ENCODE peak calls at places on chromosomes 13 and 19, in ten cellular contexts. R, J, F, W, Y, E, V, X, I and L are unnamed samples.

GRCh38 chr19:46494115-46494935 is 1.3 kb downstream of the PNMA8B start:
- DNase-seq in V (no peak), W (no peak), R (no peak), I (no peak), X (no peak), F (no peak), J (no peak), Y (no peak), E (peak; percentile 62), L (no peak)

GRCh38 chr19:41327499-41328156 is 17.7 kb downstream of the CCDC97 start:
- DNase-seq in Y (peak; percentile 76), E (peak; percentile 91), R (peak; percentile 83), X (peak; percentile 96), V (peak; percentile 51), F (no peak), J (peak; percentile 79), W (peak; percentile 49), I (peak; percentile 89), L (peak; percentile 79)

GRCh38 chr19:52600639-52601024 is 30.5 kb downstream of the ZNF701 start:
- DNase-seq in I (peak; percentile 63), E (peak; percentile 64), J (no peak), W (peak; percentile 3), F (no peak), Y (no peak), X (peak; percentile 87), V (no peak), R (no peak), L (peak; percentile 26)

GRCh38 chr19:7395793-7396192 is 47.1 kb downstream of the ARHGEF18 start:
- DNase-seq in J (no peak), F (no peak), W (no peak), R (no peak), Y (no peak), I (no peak), E (no peak), V (no peak), X (no peak), L (no peak)

GRCh38 chr13:43880930-43881329 is 1.2 kb downstream of the LACC1 start:
- DNase-seq in R (peak; percentile 70), X (no peak), Y (no peak), W (no peak), F (no peak), J (no peak), E (no peak), I (no peak), V (no peak), L (no peak)

GRCh38 chr13:43054803-43055802 is 31.7 kb downstream of the DNAJC15 start:
- DNase-seq in Y (no peak), R (peak; percentile 66), W (peak; percentile 87), F (no peak), J (no peak), V (peak; percentile 46), X (no peak), E (no peak), I (no peak), L (peak; percentile 52)

GRCh38 chr13:113049521-113049941 is 56.1 kb upstream of the F7 start:
- DNase-seq in V (no peak), E (peak; percentile 53), X (peak; percentile 83), F (no peak), R (peak; percentile 68), J (no peak), W (no peak), Y (no peak), I (no peak), L (no peak)

GRCh38 chr13:28753208-28753892 is 34.6 kb upstream of the SLC46A3 start:
- DNase-seq in F (peak; percentile 61), Y (peak; percentile 42), R (peak; percentile 80), E (peak; percentile 61), W (peak; percentile 91), X (no peak), I (no peak), J (peak; percentile 55), V (no peak), L (peak; percentile 79)

GRCh38 chr19:861756-862528 is 2.5 kb downstream of the CFD start:
- DNase-seq in J (no peak), F (no peak), W (no peak), E (peak; percentile 81), X (no peak), I (no peak), V (no peak), R (no peak), Y (peak; percentile 55), L (no peak)

GRCh38 chr19:861099-861755 is 1.8 kb downstream of the CFD start:
- DNase-seq in V (no peak), W (no peak), I (no peak), F (no peak), X (no peak), E (no peak), J (no peak), Y (no peak), R (no peak), L (no peak)

GRCh38 chr19:858868-859843 is at the start of gene CFD:
- DNase-seq in R (no peak), E (peak; percentile 89), X (peak; percentile 96), J (no peak), F (no peak), W (no peak), I (peak; percentile 91), V (no peak), Y (no peak), L (no peak)

GRCh38 chr19:862529-863304 is 3.3 kb downstream of the CFD start:
- DNase-seq in J (peak; percentile 67), X (peak; percentile 94), R (peak; percentile 84), E (peak; percentile 83), I (no peak), V (peak; percentile 53), F (no peak), Y (peak; percentile 66), W (peak; percentile 17), L (peak; percentile 47)

GRCh38 chr19:860481-861098 is 1.1 kb downstream of the CFD start:
- DNase-seq in X (peak; percentile 95), E (peak; percentile 82), W (peak; percentile 75), R (no peak), J (peak; percentile 60), V (no peak), F (peak; percentile 75), Y (peak; percentile 54), I (no peak), L (peak; percentile 70)
- TF ChIP-seq CTCF in X (no peak), E (no peak), W (peak; percentile 21), R (no peak), J (peak; percentile 11), V (no peak), F (peak; percentile 26), Y (no peak), I (peak; percentile 18), L (no peak)

DNA sequence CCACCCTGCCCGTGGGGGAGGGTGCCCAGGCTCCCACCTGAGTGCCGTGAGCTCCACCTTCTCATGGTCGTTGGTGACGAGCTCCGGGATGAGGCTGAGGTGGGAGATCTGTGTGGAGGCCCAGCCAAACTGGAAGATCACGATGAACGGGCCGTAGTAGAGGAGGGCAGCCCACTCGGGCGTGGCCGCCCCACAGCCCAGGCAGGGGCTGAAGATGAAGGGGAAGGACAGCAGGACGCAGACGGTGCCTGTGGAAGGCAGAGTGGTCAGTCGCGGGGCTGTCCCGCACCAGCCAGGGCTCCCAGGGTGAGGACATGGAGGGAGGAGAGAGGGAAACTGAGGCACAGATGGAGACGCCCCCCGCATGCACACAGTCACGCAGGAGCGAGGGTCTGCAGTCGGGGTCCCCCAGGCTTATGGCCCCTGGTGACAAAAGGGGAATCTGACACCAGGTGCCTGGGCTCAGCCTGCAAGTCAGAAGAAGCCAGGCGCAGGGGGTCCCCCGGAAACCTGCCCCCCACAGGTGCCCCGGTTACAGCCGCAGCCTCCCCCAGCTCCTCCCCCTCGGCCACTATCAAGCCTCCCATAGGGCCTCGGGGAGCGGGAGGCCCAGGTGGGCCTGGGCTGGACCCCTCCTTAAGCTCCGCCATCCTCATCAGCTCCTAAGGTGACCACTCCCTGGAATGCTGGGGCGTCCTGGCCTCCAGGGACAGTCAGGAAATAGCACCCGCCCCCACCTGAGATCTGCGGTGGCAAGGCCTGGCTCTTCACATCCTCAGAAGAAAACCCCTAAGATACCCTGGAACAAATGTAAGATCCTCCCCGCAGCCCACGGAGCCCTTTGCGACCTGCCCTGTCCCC is 6.2 kb downstream of the MFSD12 start:
- DNase-seq in R (no peak), I (no peak), Y (no peak), J (no peak), E (no peak), W (no peak), V (no peak), X (no peak), F (no peak), L (no peak)
- TF ChIP-seq POLR2A in R (no peak), I (no peak), Y (no peak), J (no peak), E (no peak), W (no peak), V (no peak), X (no peak), F (no peak), L (no peak)

GRCh38 chr13:74025369-74025768 is 108.8 kb downstream of the KLF12 start:
- DNase-seq in R (no peak), W (no peak), F (no peak), X (no peak), I (no peak), J (no peak), V (no peak), Y (no peak), E (no peak), L (no peak)

GRCh38 chr13:74024856-74025255 is 109.3 kb downstream of the KLF12 start:
- DNase-seq in W (no peak), R (no peak), V (no peak), X (no peak), Y (no peak), J (no peak), I (no peak), F (no peak), E (no peak), L (no peak)

GRCh38 chr13:74021507-74021906 is 112.7 kb downstream of the KLF12 start:
- DNase-seq in Y (no peak), V (no peak), I (no peak), F (no peak), E (no peak), J (no peak), W (no peak), X (no peak), R (no peak), L (no peak)

GRCh38 chr13:74026753-74027152 is 107.5 kb downstream of the KLF12 start:
- DNase-seq in X (no peak), W (peak; percentile 37), I (no peak), V (no peak), Y (no peak), J (no peak), E (no peak), R (no peak), F (no peak), L (peak; percentile 2)

GRCh38 chr13:74024314-74024713 is 109.9 kb downstream of the KLF12 start:
- DNase-seq in V (no peak), X (no peak), F (no peak), R (no peak), I (no peak), J (no peak), E (no peak), W (no peak), Y (no peak), L (no peak)
- TF ChIP-seq CTCF in V (no peak), X (no peak), F (no peak), R (no peak), I (no peak), J (no peak), E (peak; percentile 17), W (no peak), Y (no peak), L (no peak)

DNA sequence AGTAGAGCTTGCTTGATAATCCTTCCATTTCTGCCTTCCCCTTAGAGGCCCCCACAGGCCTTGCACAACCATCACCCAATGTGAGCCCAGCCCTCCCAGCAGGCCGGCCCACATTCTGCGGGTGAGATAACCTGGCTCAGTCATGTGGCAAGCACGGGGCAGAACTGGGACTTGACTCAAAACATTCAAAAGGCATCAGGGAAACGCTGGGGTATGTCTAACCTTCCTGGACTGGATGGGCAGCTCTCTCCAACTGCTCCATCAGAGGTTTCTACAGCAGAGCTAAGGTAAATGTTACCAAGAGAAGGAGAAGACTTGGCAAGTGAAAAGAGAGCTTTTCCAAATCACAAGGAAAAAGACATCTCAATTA is 24.8 kb downstream of the EPS15L1 start:
- DNase-seq in J (peak; percentile 45), W (peak; percentile 91), F (no peak), Y (peak; percentile 32), I (peak; percentile 88), E (peak; percentile 82), V (peak; percentile 76), R (peak; percentile 86), X (peak; percentile 95), L (peak; percentile 75)
- TF ChIP-seq POLR2A in J (no peak), W (no peak), F (no peak), Y (no peak), I (no peak), E (peak; percentile 60), V (no peak), R (peak; percentile 70), X (no peak), L (no peak)